ENCODE peak calls at places on chromosomes 2 and 18, in seven cellular contexts. U is left ventricle myocardium inferior; N is activated CD4-positive, alpha-beta T cell treated with anti-CD3 and anti-CD28 coated beads, Interleukin-2, amount 50 U/mL, for 1 hour; O is NT2/D1; P is ureter; Y is stimulated activated CD4-positive, alpha-beta T cell treated with anti-CD3 and anti-CD28 coated beads, Interleukin-2, amount 100 ng/mL, for 48 hours; B is cardiac muscle cell. Q is an unnamed sample.

GRCh38 chr2:121316986-121317385 is 32.0 kb upstream of the TFCP2L1 start:
- DNase-seq in U (no peak), N (no peak), O (no peak), P (no peak), Y (no peak), B (no peak), Q (peak)

GRCh38 chr18:38884050-38884449 is 1318.5 kb upstream of the CELF4 start:
- DNase-seq in U (no peak), N (no peak), O (no peak), P (no peak), Y (no peak), B (peak), Q (no peak)

GRCh38 chr18:9380571-9381390 is 46.2 kb downstream of the TWSG1 start:
- DNase-seq in U (no peak), N (no peak), O (no peak), P (no peak), Y (no peak), B (no peak), Q (no peak)

GRCh38 chr2:207352978-207353377 is 176.8 kb upstream of the CREB1 start:
- DNase-seq in U (no peak), N (no peak), O (no peak), P (no peak), Y (no peak), B (no peak), Q (no peak)

GRCh38 chr18:13681701-13682100 is 44.7 kb downstream of the FAM210A start:
- DNase-seq in U (no peak), N (no peak), O (no peak), P (no peak), Y (no peak), B (no peak), Q (no peak)

GRCh38 chr2:41895334-41895664 is 152.5 kb upstream of the PKDCC start:
- DNase-seq in U (no peak), N (no peak), O (no peak), P (no peak), Y (no peak), B (no peak), Q (no peak)

GRCh38 chr2:234981197-234982095 is 29.6 kb downstream of the SH3BP4 start:
- DNase-seq in U (peak), N (no peak), O (peak), P (peak), Y (no peak), B (peak), Q (peak)

GRCh38 chr18:49431563-49431962 is 28.9 kb downstream of the DYM start:
- DNase-seq in U (no peak), N (no peak), O (no peak), P (no peak), Y (no peak), B (no peak), Q (no peak)

GRCh38 chr2:147247749-147248148 is 597.1 kb upstream of the ACVR2A start:
- DNase-seq in U (no peak), N (no peak), O (no peak), P (no peak), Y (no peak), B (no peak), Q (no peak)

GRCh38 chr2:56754066-56754615 is 570.4 kb downstream of the CCDC85A start:
- DNase-seq in U (peak), N (no peak), O (no peak), P (no peak), Y (no peak), B (no peak), Q (no peak)

GRCh38 chr18:3827236-3827635 is 377.3 kb downstream of the TGIF1 start:
- DNase-seq in U (no peak), N (no peak), O (no peak), P (no peak), Y (no peak), B (no peak), Q (no peak)

GRCh38 chr2:100786297-100786658 is 33.7 kb upstream of the NPAS2 start:
- DNase-seq in U (peak), N (no peak), O (no peak), P (peak), Y (no peak), B (no peak), Q (no peak)

GRCh38 chr2:20145497-20146193 is 79.3 kb downstream of the SDC1 start:
- DNase-seq in U (no peak), N (no peak), O (no peak), P (peak), Y (no peak), B (peak), Q (no peak)